ENCODE peak calls at places on chromosome 5, in seven cellular contexts. H is IMR-90, S is mesenchymal stem cell, X is H1, E is mesendoderm, T is H9, F is trophoblast cell. A is an unnamed sample. For H3K4me1, the result is how much of the 10 kb centered on the place peaks cover.

GRCh38 chr5:147782053-147783028 is at the start of gene JAKMIP2:
- DNase-seq in X (peak), F (no peak), H (peak), S (peak), T (peak), E (peak), A (peak)

GRCh38 chr5:34587355-34588241 is 68.5 kb upstream of the RAI14 start:
- DNase-seq in T (no peak), H (peak), E (peak), X (no peak), F (no peak), S (peak), A (no peak)

GRCh38 chr5:75668348-75668895 is 48.8 kb downstream of the POC5 start:
- DNase-seq in F (no peak), S (no peak), E (no peak), T (no peak), X (no peak), H (no peak), A (no peak)

GRCh38 chr5:136308396-136308795 is 56.9 kb downstream of the TRPC7 start:
- DNase-seq in X (no peak), S (peak), T (peak), H (no peak), E (peak), F (no peak), A (no peak)

GRCh38 chr5:157312492-157312891 is 46.6 kb downstream of the CYFIP2 start:
- DNase-seq in S (peak), E (peak), H (peak), X (no peak), F (peak), T (peak), A (peak)

GRCh38 chr5:122478741-122479459 is 166.9 kb downstream of the SNCAIP start:
- DNase-seq in X (no peak), F (peak), E (no peak), H (peak), T (no peak), S (peak), A (no peak)

GRCh38 chr5:169970911-169971436 is 9.3 kb downstream of the INSYN2B start:
- DNase-seq in F (no peak), S (peak), T (peak), X (no peak), H (peak), E (peak), A (no peak)

GRCh38 chr5:103060414-103060954 is 59.5 kb downstream of the GIN1 start:
- DNase-seq in T (no peak), E (no peak), S (no peak), X (no peak), H (no peak), F (peak), A (no peak)

GRCh38 chr5:56734066-56734766 is 81.1 kb upstream of the MAP3K1 start:
- DNase-seq in S (no peak), H (no peak), T (no peak), F (peak), X (no peak), E (peak), A (no peak)

GRCh38 chr5:43396762-43397304 is 15.4 kb downstream of the CCL28 start:
- DNase-seq in F (peak), X (no peak), S (no peak), E (no peak), T (peak), H (no peak), A (no peak)

GRCh38 chr5:180832638-180833068 is 28.4 kb downstream of the ZFP62 start:
- DNase-seq in F (no peak), X (no peak), E (no peak), T (no peak), H (no peak), S (no peak), A (no peak)

GRCh38 chr5:25544652-25545249 is 900.0 kb upstream of the CDH10 start:
- DNase-seq in H (no peak), X (peak), T (peak), F (peak), E (peak), S (peak), A (peak)

GRCh38 chr5:145981612-145982571 is 45.5 kb downstream of the SH3RF2 start:
- DNase-seq in S (no peak), T (no peak), H (no peak), F (peak), E (no peak), X (no peak), A (no peak)

GRCh38 chr5:129749101-129749500 is 1.2 kb downstream of the MINAR2 start:
- DNase-seq in X (no peak), H (no peak), T (no peak), F (no peak), E (no peak), S (peak), A (no peak)

GRCh38 chr5:73419414-73420390 is 28.9 kb downstream of the FOXD1 start:
- DNase-seq in X (peak), H (peak), F (no peak), T (peak), S (peak), E (peak), A (no peak)

GRCh38 chr5:75335952-75336624 is 932 bp upstream of the HMGCR start:
- DNase-seq in E (peak), S (peak), F (peak), H (peak), T (no peak), X (no peak), A (peak)

GRCh38 chr5:36502608-36503007 is 103.8 kb upstream of the SLC1A3 start:
- DNase-seq in H (peak), F (peak), T (no peak), E (no peak), X (no peak), S (peak), A (no peak)

GRCh38 chr5:124790261-124790894 is 43.9 kb upstream of the ZNF608 start:
- DNase-seq in H (peak), S (peak), X (no peak), F (no peak), E (no peak), T (no peak), A (no peak)

GRCh38 chr5:42749020-42749419 is 7.6 kb upstream of the CCDC152 start:
- DNase-seq in S (no peak), F (no peak), T (no peak), H (peak), E (no peak), X (no peak), A (no peak)

GRCh38 chr5:135055385-135055784 is 21.4 kb upstream of the PITX1 start:
- DNase-seq in T (no peak), X (no peak), E (no peak), H (no peak), S (no peak), F (no peak), A (no peak)

GRCh38 chr5:72245517-72246238 is 74.4 kb downstream of the MRPS27 start:
- DNase-seq in T (no peak), F (no peak), S (peak), E (no peak), X (no peak), H (no peak), A (no peak)

GRCh38 chr5:103617090-103617489 is 54.5 kb upstream of the NUDT12 start:
- DNase-seq in E (no peak), T (no peak), S (no peak), F (no peak), H (no peak), X (no peak), A (no peak)

GRCh38 chr5:58015175-58015574 is 444.7 kb downstream of the PLK2 start:
- DNase-seq in H (no peak), F (no peak), S (peak), E (no peak), T (no peak), X (no peak), A (no peak)

GRCh38 chr5:128193676-128194390 is 110.3 kb downstream of the SLC12A2 start:
- DNase-seq in T (no peak), X (no peak), F (no peak), H (no peak), S (peak), E (no peak), A (no peak)

GRCh38 chr5:157398310-157398709 is 61.7 kb upstream of the NIPAL4 start:
- DNase-seq in E (no peak), S (no peak), F (no peak), T (no peak), X (no peak), H (no peak), A (no peak)

GRCh38 chr5:110916373-110917049 is 155.0 kb upstream of the TSLP start:
- DNase-seq in E (peak), T (no peak), F (peak), X (no peak), H (peak), S (peak), A (no peak)

GRCh38 chr5:103526164-103526915 is 36.2 kb downstream of the NUDT12 start:
- DNase-seq in E (no peak), T (no peak), H (no peak), S (no peak), X (no peak), F (no peak), A (no peak)

GRCh38 chr5:3954189-3954588 is 358.6 kb downstream of the IRX1 start:
- DNase-seq in T (no peak), S (no peak), E (no peak), X (no peak), F (no peak), H (no peak), A (no peak)

DNA sequence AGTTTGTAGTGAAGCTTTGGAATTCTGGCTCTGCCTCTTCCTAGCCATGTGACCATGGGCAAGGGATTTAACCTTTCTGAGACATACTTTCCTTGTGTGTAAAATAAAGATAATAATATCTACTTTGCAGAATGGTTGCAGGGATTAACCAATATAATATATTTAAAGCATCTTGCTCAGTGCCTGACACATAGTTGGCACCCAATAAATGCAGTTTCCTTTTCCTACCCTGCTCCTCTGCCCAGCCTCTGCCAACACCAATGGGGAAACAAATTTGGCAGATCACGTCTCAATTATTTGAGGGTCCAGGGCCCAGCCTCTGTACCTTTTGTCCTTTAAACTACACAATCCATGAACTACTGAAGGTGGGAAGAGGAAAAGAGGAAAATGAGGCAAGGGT is 91.1 kb downstream of the NRG2 start:
- DNase-seq in F (no peak), S (no peak), X (no peak), T (no peak), H (no peak), E (no peak), A (no peak)
- H2BK120ac ChIP-seq in F (no peak), S (no peak), X (no peak), T (no peak), H (no peak), E (no peak), A (no peak)

GRCh38 chr5:140576776-140577201 is 12.2 kb downstream of the SLC35A4 start:
- DNase-seq in H (no peak), X (no peak), S (no peak), E (peak), F (no peak), T (no peak), A (no peak)
- H3K4me1 ChIP-seq in H (under half), X (under half), S (under half), E (under half), F (under half), T (under half), A (under half)

DNA sequence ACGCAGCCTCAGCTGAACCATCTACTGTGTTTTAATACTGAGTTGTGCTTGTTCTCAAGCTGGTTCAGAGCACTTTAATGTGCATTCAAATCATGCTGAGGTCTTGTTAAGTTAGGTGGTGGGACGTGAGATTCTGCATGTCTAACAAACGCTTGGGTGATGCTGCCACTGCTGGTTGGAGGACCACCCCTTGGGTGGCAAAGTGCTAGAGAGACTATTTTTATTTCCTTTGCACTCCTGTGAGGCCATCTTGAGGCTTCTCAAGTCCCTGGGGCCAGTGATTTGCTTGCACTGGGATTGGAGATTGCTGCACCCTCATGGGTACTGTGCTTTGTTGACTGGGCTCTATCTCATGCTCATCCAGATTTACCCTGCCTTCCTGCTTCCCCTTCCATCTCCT is 45.4 kb upstream of the SUB1 start:
- DNase-seq in T (no peak), X (no peak), F (no peak), H (no peak), E (no peak), S (no peak), A (no peak)
- H2BK120ac ChIP-seq in T (no peak), X (no peak), F (no peak), H (no peak), E (no peak), S (no peak), A (no peak)

DNA sequence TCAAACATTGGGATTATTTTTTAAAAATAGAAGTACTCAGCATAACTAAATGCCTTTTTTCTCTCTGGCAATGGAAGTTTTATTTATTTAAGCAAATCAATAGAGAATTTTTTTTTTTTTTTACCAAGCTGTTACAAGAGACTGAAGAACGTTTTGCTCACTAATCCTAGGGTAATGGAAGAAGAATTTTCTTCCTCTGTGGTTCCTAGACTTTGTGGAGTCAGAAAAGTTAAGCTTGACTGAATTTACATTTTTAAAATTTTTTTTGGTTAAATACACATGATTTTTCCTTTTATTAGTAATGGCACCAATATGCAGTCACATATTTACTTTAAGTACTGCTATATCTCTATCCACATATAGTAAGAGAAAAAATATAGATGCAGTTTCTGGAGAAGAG is 189.8 kb downstream of the PCSK1 start:
- DNase-seq in S (no peak), X (no peak), E (no peak), F (no peak), H (peak), T (no peak), A (no peak)
- H3K4me1 ChIP-seq in S (under half), X (under half), E (under half), F (under half), H (under half), T (under half), A (under half)

DNA sequence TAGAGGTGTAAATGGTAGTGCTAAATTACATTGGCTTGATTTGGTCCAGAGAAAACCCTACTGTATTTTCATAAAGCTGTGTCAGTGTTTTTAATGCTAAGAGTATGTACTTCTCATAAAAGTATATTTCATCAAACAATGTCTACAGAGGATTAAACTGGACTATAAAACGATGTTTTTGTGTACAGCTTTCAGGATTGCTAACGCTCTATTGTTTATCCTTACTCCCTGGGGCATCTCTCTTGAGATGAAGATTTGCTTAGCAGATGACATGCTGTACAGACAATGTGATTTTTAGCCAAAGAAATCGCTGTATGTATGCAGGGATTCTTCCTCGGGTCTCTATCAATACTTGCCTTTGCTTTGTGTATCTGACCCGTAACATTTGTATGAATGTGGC is 216.0 kb downstream of the FBXL7 start:
- DNase-seq in X (no peak), E (no peak), T (no peak), S (no peak), F (no peak), H (no peak), A (no peak)
- H2BK120ac ChIP-seq in X (no peak), E (no peak), T (no peak), S (no peak), F (no peak), H (no peak), A (no peak)

DNA sequence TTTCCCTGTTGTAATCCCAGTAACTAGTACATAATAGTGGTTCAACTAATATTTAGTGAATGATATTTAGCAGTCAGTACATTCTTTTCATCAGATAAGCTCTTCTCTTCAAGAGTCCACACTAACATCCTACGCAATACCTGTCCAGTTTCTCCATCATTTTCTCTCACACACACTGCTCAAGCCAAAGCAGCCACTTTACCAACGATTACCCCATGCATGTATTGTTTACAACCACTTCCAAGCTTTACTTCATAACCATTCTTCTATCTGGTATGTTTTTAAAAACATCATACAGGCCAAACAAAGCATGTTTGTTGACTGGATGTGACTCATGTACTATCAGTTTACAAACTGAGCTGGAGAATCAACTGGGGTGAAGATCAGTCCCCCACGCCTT is 7.3 kb downstream of the UBTD2 start:
- DNase-seq in X (no peak), T (no peak), F (peak), S (peak), H (peak), E (no peak), A (no peak)
- H3K4me1 ChIP-seq in X (under half), T (under half), F (under half), S (under half), H (under half), E (under half), A (under half)

GRCh38 chr5:109844148-109844547 is 154.4 kb downstream of the MAN2A1 start:
- DNase-seq in S (no peak), E (no peak), H (peak), X (no peak), F (no peak), T (no peak), A (no peak)
- H2BK120ac ChIP-seq in S (no peak), E (no peak), H (no peak), X (no peak), F (no peak), T (no peak), A (no peak)